ENCODE peak calls at places on chromosomes 1 and 21, in ten cellular contexts. R is AG04449; O is choroid plexus epithelial cell; Z is CD8-positive, alpha-beta T cell; H is cardiac fibroblast; B is progenitor cell of endocrine pancreas; U is suprapubic skin; X is OCI-LY7; S is glutamatergic neuron; M is heart right ventricle. Q is an unnamed sample.

GRCh38 chr1:172761581-172762025 is 102.7 kb downstream of the FASLG start:
- DNase-seq in R (no peak), O (peak), Z (no peak), H (peak), B (no peak), U (no peak), X (no peak), S (no peak), M (no peak), Q (no peak)

GRCh38 chr1:157097692-157098091 is 1.9 kb downstream of the ETV3L start:
- DNase-seq in R (no peak), O (no peak), Z (no peak), H (no peak), B (no peak), U (peak), X (no peak), S (no peak), M (no peak), Q (no peak)

GRCh38 chr1:54549181-54549924 is 1.3 kb downstream of the ACOT11 start:
- DNase-seq in R (no peak), O (no peak), Z (no peak), H (no peak), B (no peak), U (no peak), X (no peak), S (no peak), M (no peak), Q (no peak)

GRCh38 chr1:78339490-78339889 is 151.3 kb upstream of the PTGFR start:
- DNase-seq in R (no peak), O (peak), Z (no peak), H (peak), B (no peak), U (no peak), X (no peak), S (no peak), M (no peak), Q (no peak)

GRCh38 chr21:25330266-25330665 is 277.0 kb downstream of the MRPL39 start:
- DNase-seq in R (no peak), O (peak), Z (no peak), H (no peak), B (no peak), U (no peak), X (no peak), S (no peak), M (no peak), Q (no peak)

GRCh38 chr1:229027622-229028182 is 243.2 kb upstream of the RAB4A start:
- DNase-seq in R (no peak), O (peak), Z (no peak), H (peak), B (no peak), U (no peak), X (peak), S (no peak), M (no peak), Q (no peak)

GRCh38 chr1:66733348-66734017 is 18.8 kb upstream of the DYNLT5 start:
- DNase-seq in R (no peak), O (peak), Z (no peak), H (peak), B (no peak), U (no peak), X (peak), S (no peak), M (no peak), Q (no peak)

GRCh38 chr1:178634445-178634844 is 90.6 kb upstream of the RALGPS2 start:
- DNase-seq in R (no peak), O (no peak), Z (no peak), H (no peak), B (no peak), U (no peak), X (no peak), S (no peak), M (peak), Q (no peak)

GRCh38 chr1:21906173-21907078 is 30.7 kb downstream of the HSPG2 start:
- DNase-seq in R (no peak), O (peak), Z (no peak), H (peak), B (no peak), U (peak), X (no peak), S (peak), M (peak), Q (no peak)

GRCh38 chr1:38039386-38039933 is 7.1 kb downstream of the POU3F1 start:
- DNase-seq in R (no peak), O (no peak), Z (no peak), H (no peak), B (no peak), U (no peak), X (no peak), S (no peak), M (no peak), Q (no peak)

GRCh38 chr1:38041941-38042834 is 4.4 kb downstream of the POU3F1 start:
- DNase-seq in R (no peak), O (no peak), Z (no peak), H (no peak), B (no peak), U (no peak), X (no peak), S (no peak), M (no peak), Q (no peak)

GRCh38 chr1:38038836-38039235 is 7.8 kb downstream of the POU3F1 start:
- DNase-seq in R (no peak), O (no peak), Z (no peak), H (peak), B (no peak), U (no peak), X (no peak), S (no peak), M (no peak), Q (no peak)

GRCh38 chr1:38034871-38035270 is 11.7 kb downstream of the POU3F1 start:
- DNase-seq in R (no peak), O (no peak), Z (no peak), H (no peak), B (no peak), U (no peak), X (no peak), S (no peak), M (no peak), Q (no peak)

GRCh38 chr1:38037481-38037939 is 9.1 kb downstream of the POU3F1 start:
- DNase-seq in R (no peak), O (no peak), Z (no peak), H (no peak), B (no peak), U (no peak), X (peak), S (no peak), M (no peak), Q (no peak)
- TF ChIP-seq CTCF in R (peak), O (peak), Z (no peak), H (peak), B (peak), U (no peak), X (peak), S (no peak), M (no peak), Q (peak)

DNA sequence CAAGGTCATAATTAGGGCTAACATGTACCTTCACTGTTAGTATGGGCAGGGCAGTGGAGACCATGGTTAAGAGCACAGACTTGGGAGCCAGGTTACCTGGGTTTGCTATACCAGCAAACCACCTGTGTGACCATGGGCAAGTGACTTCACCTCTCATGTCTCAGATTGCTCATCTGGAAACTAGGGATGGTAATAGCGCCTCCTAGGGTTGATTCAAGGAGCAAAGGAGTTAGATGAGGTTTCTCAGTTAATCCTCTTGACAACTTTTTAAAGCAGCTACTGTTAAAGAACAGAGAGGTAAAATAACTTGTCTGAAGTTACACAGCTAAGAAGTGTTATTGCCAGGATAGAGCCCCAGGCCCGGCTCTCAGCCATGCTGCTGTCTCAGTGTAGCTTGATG is 790 bp upstream of the MATN1 start:
- DNase-seq in R (no peak), O (no peak), Z (no peak), H (no peak), B (no peak), U (no peak), X (no peak), S (no peak), M (no peak), Q (no peak)
- TF ChIP-seq CTCF in R (peak), O (peak), Z (no peak), H (peak), B (no peak), U (no peak), X (peak), S (peak), M (peak), Q (peak)

DNA sequence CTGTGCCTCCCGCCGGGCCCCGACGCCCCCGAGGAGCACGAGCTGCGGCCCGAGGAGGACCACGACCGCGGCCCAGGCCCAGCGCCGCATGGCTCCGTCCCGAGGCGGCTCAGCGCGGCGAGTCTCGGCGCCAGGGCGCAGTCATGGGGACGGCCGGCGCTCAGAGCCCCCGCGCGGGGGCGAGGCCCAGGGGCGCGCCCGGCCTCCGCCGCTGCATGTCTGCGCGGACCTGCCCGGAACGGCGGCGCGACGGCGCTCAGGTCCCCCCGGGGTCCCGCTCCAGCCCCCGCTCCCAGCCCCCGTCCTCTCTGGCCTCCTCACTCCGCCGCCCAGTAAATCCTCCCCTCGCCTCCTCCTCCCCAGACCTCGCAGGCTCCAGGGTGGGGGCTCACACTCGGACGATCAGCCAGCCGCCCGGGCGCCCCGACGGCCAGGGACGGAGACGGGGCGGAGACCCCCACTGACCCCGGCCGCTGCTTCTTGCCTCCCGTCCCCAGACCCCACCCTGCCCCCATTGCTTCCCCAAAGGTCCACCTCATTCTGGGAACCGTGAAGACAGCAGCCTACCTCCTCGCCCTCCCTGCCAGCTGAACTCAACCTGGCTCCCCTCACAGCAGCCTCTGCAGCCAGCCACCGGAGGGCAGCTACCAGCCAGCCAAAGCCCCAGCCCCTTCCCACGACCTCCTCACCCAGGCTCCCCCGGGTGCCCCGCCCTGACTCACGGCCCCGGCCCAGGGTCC is at the start of gene C1QTNF12:
- DNase-seq in R (no peak), O (no peak), Z (no peak), H (no peak), B (no peak), U (peak), X (no peak), S (no peak), M (no peak), Q (no peak)
- TF ChIP-seq CTCF in R (no peak), O (no peak), Z (no peak), H (no peak), B (no peak), U (no peak), X (no peak), S (no peak), M (no peak), Q (no peak)

DNA sequence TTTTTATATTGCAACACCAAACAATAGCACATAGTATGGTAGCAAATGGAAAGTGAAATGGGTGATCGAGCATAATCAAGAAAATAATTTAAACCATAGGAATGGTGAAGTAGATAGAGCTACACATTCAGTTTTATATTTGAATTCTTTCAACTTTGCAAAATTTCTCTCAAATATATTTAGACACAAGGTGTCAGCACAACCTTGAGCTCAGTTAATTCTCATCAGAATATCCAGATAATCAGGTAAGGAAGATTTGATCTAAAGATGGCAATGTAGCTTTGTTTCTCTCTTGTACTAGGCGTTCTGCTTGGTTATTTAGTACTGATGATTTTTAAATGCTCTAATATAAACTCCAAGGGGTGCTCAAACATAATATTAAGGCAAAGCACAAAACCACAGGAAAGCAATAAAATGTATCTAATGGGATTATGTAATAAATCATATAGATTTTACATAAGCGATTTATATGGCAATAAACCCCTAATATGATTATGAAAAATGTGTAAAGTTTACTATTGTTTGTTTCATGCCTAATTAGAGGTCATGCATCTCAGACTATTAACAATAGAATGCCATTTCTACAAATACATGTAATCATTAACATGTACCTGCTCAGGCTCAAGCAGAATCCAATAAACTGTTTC is 32.4 kb upstream of the SERTAD4 start:
- DNase-seq in R (no peak), O (no peak), Z (no peak), H (no peak), B (no peak), U (no peak), X (no peak), S (no peak), M (no peak), Q (no peak)
- TF ChIP-seq CTCF in R (no peak), O (no peak), Z (no peak), H (no peak), B (no peak), U (no peak), X (no peak), S (no peak), M (no peak), Q (peak)

GRCh38 chr1:116266864-116267212 is 106.2 kb upstream of the ATP1A1 start:
- DNase-seq in R (no peak), O (no peak), Z (no peak), H (no peak), B (no peak), U (no peak), X (no peak), S (no peak), M (no peak), Q (no peak)

GRCh38 chr1:116265931-116266863 is 106.8 kb upstream of the ATP1A1 start:
- DNase-seq in R (no peak), O (no peak), Z (no peak), H (no peak), B (no peak), U (no peak), X (no peak), S (no peak), M (no peak), Q (no peak)

GRCh38 chr1:116268211-116268610 is 104.8 kb upstream of the ATP1A1 start:
- DNase-seq in R (no peak), O (peak), Z (no peak), H (peak), B (no peak), U (peak), X (no peak), S (no peak), M (no peak), Q (no peak)

GRCh38 chr1:116273042-116273783 is 99.8 kb upstream of the ATP1A1 start:
- DNase-seq in R (no peak), O (no peak), Z (no peak), H (no peak), B (no peak), U (no peak), X (no peak), S (peak), M (peak), Q (no peak)

DNA sequence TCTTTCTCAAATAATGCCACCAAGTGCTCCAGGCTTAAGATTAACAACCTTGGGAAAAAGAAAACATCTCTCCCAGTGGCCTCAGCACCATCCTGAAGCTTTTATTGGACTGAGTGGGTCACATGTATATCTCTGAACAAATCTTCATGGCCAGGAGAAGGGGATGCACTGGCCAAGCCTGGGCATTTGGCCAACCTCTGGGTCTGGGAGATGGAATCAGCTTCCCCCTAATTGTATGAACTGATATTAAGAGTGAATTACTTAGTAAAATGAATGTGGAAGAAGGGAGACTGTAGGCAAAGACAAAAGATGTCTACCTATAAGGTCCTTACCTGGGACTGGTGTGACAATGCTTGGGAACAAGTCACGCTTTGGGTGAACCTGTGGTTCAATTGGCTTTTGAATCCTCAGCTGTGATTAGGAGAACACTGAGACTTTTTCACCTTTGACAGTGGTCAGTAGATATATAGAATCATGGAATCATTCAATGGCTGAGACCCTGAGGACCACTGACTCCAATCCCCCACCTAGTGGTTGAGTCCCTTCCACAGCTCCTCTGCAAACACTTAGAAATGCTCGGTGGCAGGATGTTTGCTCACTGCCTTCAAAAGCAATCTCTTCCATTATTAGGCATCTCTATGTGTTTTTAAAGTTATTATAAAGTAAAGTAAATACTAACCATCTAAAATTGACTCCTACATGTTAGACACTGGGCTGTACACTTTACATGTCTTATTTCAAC is 102.6 kb upstream of the ATP1A1 start:
- DNase-seq in R (no peak), O (no peak), Z (no peak), H (no peak), B (no peak), U (no peak), X (no peak), S (no peak), M (no peak), Q (no peak)
- TF ChIP-seq CTCF in R (no peak), O (no peak), Z (no peak), H (no peak), B (no peak), U (no peak), X (peak), S (no peak), M (no peak), Q (no peak)

GRCh38 chr1:25198731-25199231 is 33.5 kb downstream of the SYF2 start:
- DNase-seq in R (no peak), O (no peak), Z (no peak), H (peak), B (no peak), U (no peak), X (no peak), S (no peak), M (peak), Q (peak)
- TF ChIP-seq CTCF in R (no peak), O (no peak), Z (peak), H (no peak), B (peak), U (no peak), X (peak), S (peak), M (peak), Q (peak)

GRCh38 chr1:212791261-212791675 is 309 bp downstream of the NSL1 start:
- DNase-seq in R (no peak), O (peak), Z (no peak), H (peak), B (no peak), U (no peak), X (no peak), S (no peak), M (no peak), Q (peak)

GRCh38 chr1:212794561-212795014 is 2.9 kb downstream of the TATDN3 start:
- DNase-seq in R (no peak), O (no peak), Z (no peak), H (no peak), B (no peak), U (no peak), X (peak), S (no peak), M (no peak), Q (no peak)

GRCh38 chr1:212797681-212798080 is 6.0 kb downstream of the TATDN3 start:
- DNase-seq in R (no peak), O (peak), Z (no peak), H (peak), B (no peak), U (no peak), X (no peak), S (no peak), M (no peak), Q (no peak)

GRCh38 chr1:212792396-212792908 is 758 bp downstream of the TATDN3 start:
- DNase-seq in R (no peak), O (no peak), Z (no peak), H (no peak), B (no peak), U (no peak), X (peak), S (no peak), M (no peak), Q (no peak)

GRCh38 chr1:212791676-212792395 is at the start of the genes NSL1 and TATDN3:
- DNase-seq in R (no peak), O (peak), Z (peak), H (peak), B (peak), U (peak), X (peak), S (peak), M (peak), Q (peak)
- TF ChIP-seq CTCF in R (no peak), O (no peak), Z (no peak), H (no peak), B (no peak), U (no peak), X (no peak), S (no peak), M (no peak), Q (no peak)

DNA sequence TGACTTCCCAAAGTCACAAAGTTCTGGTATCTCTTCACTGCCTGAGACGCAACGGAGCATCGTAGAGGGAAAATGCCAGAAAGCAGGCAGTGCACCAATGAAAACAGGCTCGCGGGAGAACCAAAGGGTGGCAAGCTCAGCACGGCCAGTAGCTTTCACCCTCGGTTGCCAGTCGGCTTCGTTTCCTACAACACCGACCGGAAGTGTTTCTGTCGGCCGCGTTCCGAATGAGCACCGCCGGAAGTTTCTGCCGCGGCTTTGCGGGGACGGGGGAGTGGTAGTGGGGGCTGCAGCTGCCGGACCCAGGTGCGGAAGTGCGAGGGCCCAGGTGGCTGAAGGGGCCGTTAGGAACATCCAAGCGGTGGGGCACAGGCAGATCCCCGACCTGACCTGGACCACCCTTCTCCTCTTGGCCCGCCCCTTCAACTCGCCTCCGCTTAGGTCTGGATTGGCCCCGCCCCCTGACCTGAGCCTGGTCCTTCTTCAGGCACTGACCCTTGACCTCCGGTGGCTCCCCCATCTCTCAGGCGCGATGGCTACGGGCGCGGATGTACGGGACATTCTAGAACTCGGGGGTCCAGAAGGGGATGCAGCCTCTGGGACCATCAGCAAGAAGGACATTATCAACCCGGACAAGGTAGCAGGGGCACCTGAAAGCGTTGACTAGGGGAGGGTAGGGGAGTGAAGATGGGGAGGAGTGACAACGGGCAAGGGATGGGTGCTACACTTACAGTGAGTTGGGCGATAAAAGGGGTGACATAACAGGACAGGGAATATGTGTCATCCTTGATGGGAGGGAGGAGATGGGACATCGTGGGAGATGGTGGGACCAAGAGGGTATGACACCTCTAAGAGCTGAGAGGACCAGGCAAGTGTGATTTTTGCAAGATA is at the start of gene DMAP1:
- DNase-seq in R (peak), O (peak), Z (peak), H (peak), B (peak), U (peak), X (peak), S (peak), M (peak), Q (no peak)
- TF ChIP-seq CTCF in R (no peak), O (peak), Z (no peak), H (no peak), B (no peak), U (no peak), X (no peak), S (no peak), M (no peak), Q (peak)

Q was measured in chondrocyte.